ENCODE peak calls at places on chromosomes 1 and 21, in eight cellular contexts. G is AG04449, F is fibroblast of mammary gland, I is epithelial cell of esophagus, Z is BE2C, O is A549, Y is HFF-Myc, C is mammary epithelial cell. H is an unnamed sample.

GRCh38 chr1:17189632-17190525 is 15.0 kb upstream of the PADI1 start:
- DNase-seq in Y (peak; percentile 96), O (no peak), G (peak; percentile 97), F (peak; percentile 79), Z (no peak), I (peak; percentile 95), C (peak; percentile 92), H (peak; percentile 96)

GRCh38 chr1:159161001-159161718 is 10.3 kb upstream of the CADM3 start:
- DNase-seq in F (peak; percentile 93), I (peak; percentile 86), C (peak; percentile 81), Z (peak; percentile 72), Y (peak; percentile 61), G (peak; percentile 63), O (peak; percentile 61), H (peak; percentile 90)

GRCh38 chr1:203440780-203441179 is 34.8 kb upstream of the PRELP start:
- DNase-seq in C (peak; percentile 30), Z (peak; percentile 56), I (peak; percentile 51), Y (peak; percentile 41), G (peak; percentile 37), O (no peak), F (peak; percentile 58), H (peak; percentile 46)

GRCh38 chr1:155540000-155540874 is 22.4 kb downstream of the ASH1L start:
- DNase-seq in F (no peak), Z (no peak), G (no peak), O (no peak), C (no peak), Y (no peak), I (no peak), H (no peak)

GRCh38 chr21:16198546-16198945 is 468.8 kb downstream of the USP25 start:
- DNase-seq in G (no peak), C (no peak), Z (no peak), Y (no peak), F (peak; percentile 20), O (no peak), I (no peak), H (no peak)

GRCh38 chr1:40404670-40405462 is 31.3 kb downstream of the SMAP2 start:
- DNase-seq in O (peak; percentile 13), Y (peak; percentile 37), G (no peak), C (peak; percentile 30), F (peak; percentile 77), I (peak; percentile 73), Z (peak; percentile 17), H (peak; percentile 71)

GRCh38 chr1:67823645-67824044 is 9.6 kb downstream of the GNG12 start:
- DNase-seq in C (no peak), O (no peak), Z (no peak), I (no peak), Y (no peak), F (peak; percentile 43), G (no peak), H (no peak)

GRCh38 chr1:28885982-28886730 is 28.2 kb upstream of the EPB41 start:
- DNase-seq in Z (no peak), Y (no peak), G (no peak), O (no peak), I (no peak), C (no peak), F (no peak), H (no peak)

GRCh38 chr1:93619507-93620168 is 62.0 kb downstream of the BCAR3 start:
- DNase-seq in Z (no peak), G (no peak), C (no peak), I (no peak), O (no peak), Y (no peak), F (no peak), H (no peak)

DNA sequence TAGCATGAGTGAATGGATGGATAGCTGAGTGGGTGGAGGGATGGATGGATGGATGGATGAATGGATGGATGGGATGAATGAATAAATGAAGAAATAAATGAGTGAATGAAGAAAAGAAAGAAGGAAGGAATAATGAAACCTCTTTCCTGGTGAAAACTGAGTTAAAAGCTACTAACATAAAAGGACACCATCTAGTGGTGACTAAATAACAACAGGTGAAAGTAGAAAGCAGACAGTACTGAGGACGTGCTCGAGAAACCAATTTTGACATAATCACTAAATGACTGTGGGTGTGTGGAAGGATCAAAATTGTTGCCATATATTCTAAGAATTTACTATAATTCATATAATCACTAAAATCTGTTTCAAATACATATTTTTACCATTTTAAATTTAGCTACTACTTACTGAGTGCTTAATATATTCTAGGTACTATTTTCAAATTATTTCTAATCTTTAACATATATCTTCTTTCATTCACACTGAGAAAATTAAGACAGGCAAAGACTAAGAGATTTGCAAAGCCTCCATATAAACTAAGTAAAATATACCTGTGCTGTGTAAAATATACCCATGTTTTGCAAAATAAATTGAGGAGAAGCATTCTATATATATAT is 522.9 kb downstream of the LRRIQ3 start:
- DNase-seq in F (peak; percentile 12), I (peak; percentile 26), O (no peak), C (peak; percentile 15), G (no peak), Y (no peak), Z (no peak), H (peak; percentile 19)
- TF ChIP-seq CTCF in F (peak; percentile 44), I (peak; percentile 57), O (peak; percentile 37), C (peak; percentile 61), G (peak; percentile 28), Y (peak; percentile 9), Z (peak; percentile 40), H (peak; percentile 55)

GRCh38 chr1:110070282-110070967 is at the start of gene ALX3:
- DNase-seq in C (no peak), F (no peak), Z (no peak), G (no peak), I (no peak), O (no peak), Y (no peak), H (no peak)
- H3K4me3 ChIP-seq in C (no peak within 1 kb of the TSS), F (no peak within 1 kb of the TSS), Z (no peak within 1 kb of the TSS), G (no peak within 1 kb of the TSS), I (no peak within 1 kb of the TSS), O (no peak within 1 kb of the TSS), Y (no peak within 1 kb of the TSS), H (no peak within 1 kb of the TSS)

DNA sequence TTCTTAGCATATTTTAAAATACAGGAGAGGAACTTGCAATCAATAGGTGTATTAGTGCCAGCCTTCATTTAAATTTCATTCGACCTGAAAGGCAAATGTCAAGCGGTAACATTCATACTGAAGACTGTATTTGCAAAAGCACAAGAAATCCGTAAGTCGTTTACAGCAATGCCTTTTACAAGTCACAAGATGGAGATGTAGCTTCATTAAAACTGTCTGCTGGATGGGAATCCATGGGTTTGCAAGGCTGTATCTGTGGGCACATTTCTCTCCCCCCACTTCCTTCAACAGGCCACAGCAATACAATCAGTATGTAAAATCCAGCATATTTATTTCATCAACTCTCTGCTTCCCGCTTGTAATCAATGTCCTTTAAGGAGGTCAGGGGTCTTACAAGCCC is 147.1 kb downstream of the SLC45A1 start:
- DNase-seq in C (no peak), F (peak; percentile 34), O (no peak), I (no peak), G (no peak), Y (no peak), Z (no peak), H (peak; percentile 29)
- TF ChIP-seq CTCF in C (no peak), F (no peak), O (no peak), I (no peak), G (no peak), Y (no peak), Z (no peak), H (no peak)

GRCh38 chr1:25770541-25771245 is 29.3 kb upstream of the SELENON start:
- DNase-seq in G (no peak), Z (no peak), O (no peak), Y (no peak), C (no peak), F (no peak), I (no peak), H (no peak)
- H3K4me3 ChIP-seq in G (no peak overlapping the region), Z (no peak overlapping the region), O (no peak overlapping the region), Y (no peak overlapping the region), C (no peak overlapping the region), F (no peak overlapping the region), I (no peak overlapping the region), H (no peak overlapping the region)